ENCODE peak calls at places on chromosomes 11 and 22, in six cellular contexts. One of them, this sample, is unnamed.

GRCh38 chr22:30036656-30037055 is 43.6 kb upstream of the HORMAD2 start:
- DNase-seq in thoracic aorta: no peak
- DNase-seq in SK-N-SH: no peak
- DNase-seq in fibroblast of lung: no peak
- DNase-seq in tibial artery: no peak
- DNase-seq in heart right ventricle: no peak
- DNase-seq in this sample: peak; percentile 50

GRCh38 chr22:39287076-39287743 is 32.2 kb downstream of the RPL3 start:
- DNase-seq in tibial artery: peak; percentile 47
- DNase-seq in heart right ventricle: no peak
- DNase-seq in thoracic aorta: no peak
- DNase-seq in fibroblast of lung: peak; percentile 49
- DNase-seq in SK-N-SH: no peak
- DNase-seq in this sample: no peak

GRCh38 chr11:8707541-8708270 is 25.1 kb downstream of the RPL27A start:
- DNase-seq in tibial artery: peak; percentile 48
- DNase-seq in SK-N-SH: no peak
- DNase-seq in fibroblast of lung: no peak
- DNase-seq in heart right ventricle: peak; percentile 79
- DNase-seq in thoracic aorta: no peak
- DNase-seq in this sample: no peak

GRCh38 chr11:112132737-112133136 is 31.2 kb downstream of the IL18 start:
- DNase-seq in heart right ventricle: no peak
- DNase-seq in tibial artery: no peak
- DNase-seq in fibroblast of lung: no peak
- DNase-seq in thoracic aorta: no peak
- DNase-seq in SK-N-SH: no peak
- DNase-seq in this sample: no peak

GRCh38 chr11:24155792-24156191 is 341.1 kb upstream of the LUZP2 start:
- DNase-seq in fibroblast of lung: no peak
- DNase-seq in heart right ventricle: no peak
- DNase-seq in thoracic aorta: no peak
- DNase-seq in tibial artery: no peak
- DNase-seq in SK-N-SH: no peak
- DNase-seq in this sample: no peak

GRCh38 chr11:126165366-126166156 is 45.9 kb downstream of the RPUSD4 start:
- DNase-seq in heart right ventricle: no peak
- DNase-seq in fibroblast of lung: no peak
- DNase-seq in tibial artery: no peak
- DNase-seq in thoracic aorta: no peak
- DNase-seq in SK-N-SH: no peak
- DNase-seq in this sample: no peak

GRCh38 chr11:2709429-2709828 is 9.6 kb upstream of the KCNQ1OT1 start:
- DNase-seq in fibroblast of lung: peak; percentile 74
- DNase-seq in thoracic aorta: no peak
- DNase-seq in heart right ventricle: peak; percentile 4
- DNase-seq in SK-N-SH: no peak
- DNase-seq in tibial artery: no peak
- DNase-seq in this sample: no peak

GRCh38 chr11:64245797-64246623 is 733 bp downstream of the PPP1R14B start:
- DNase-seq in fibroblast of lung: peak; percentile 83
- DNase-seq in thoracic aorta: peak; percentile 69
- DNase-seq in heart right ventricle: peak; percentile 67
- DNase-seq in SK-N-SH: peak; percentile 58
- DNase-seq in tibial artery: peak; percentile 81
- DNase-seq in this sample: peak; percentile 84

GRCh38 chr11:35372565-35373283 is 46.6 kb downstream of the SLC1A2 start:
- DNase-seq in tibial artery: no peak
- DNase-seq in thoracic aorta: no peak
- DNase-seq in SK-N-SH: no peak
- DNase-seq in heart right ventricle: no peak
- DNase-seq in fibroblast of lung: no peak
- DNase-seq in this sample: no peak

GRCh38 chr11:128848815-128849455 is 18.2 kb downstream of the KCNJ1 start:
- DNase-seq in fibroblast of lung: peak; percentile 25
- DNase-seq in heart right ventricle: peak; percentile 75
- DNase-seq in SK-N-SH: peak; percentile 70
- DNase-seq in tibial artery: peak; percentile 48
- DNase-seq in thoracic aorta: no peak
- DNase-seq in this sample: peak; percentile 77

GRCh38 chr11:96228472-96228871 is 114.5 kb downstream of the MAML2 start:
- DNase-seq in tibial artery: peak; percentile 81
- DNase-seq in SK-N-SH: no peak
- DNase-seq in fibroblast of lung: peak; percentile 93
- DNase-seq in thoracic aorta: peak; percentile 78
- DNase-seq in heart right ventricle: peak; percentile 61
- DNase-seq in this sample: peak; percentile 87

GRCh38 chr11:120662071-120662611 is 150.6 kb downstream of the GRIK4 start:
- DNase-seq in tibial artery: no peak
- DNase-seq in thoracic aorta: no peak
- DNase-seq in heart right ventricle: no peak
- DNase-seq in SK-N-SH: no peak
- DNase-seq in fibroblast of lung: no peak
- DNase-seq in this sample: no peak

GRCh38 chr11:13368041-13368446 is 90.5 kb downstream of the BMAL1 start:
- DNase-seq in tibial artery: no peak
- DNase-seq in thoracic aorta: no peak
- DNase-seq in heart right ventricle: no peak
- DNase-seq in fibroblast of lung: no peak
- DNase-seq in SK-N-SH: no peak
- DNase-seq in this sample: no peak

GRCh38 chr11:13713982-13714381 is 45.5 kb downstream of the FAR1 start:
- DNase-seq in SK-N-SH: no peak
- DNase-seq in heart right ventricle: no peak
- DNase-seq in thoracic aorta: no peak
- DNase-seq in tibial artery: no peak
- DNase-seq in fibroblast of lung: no peak
- DNase-seq in this sample: no peak

GRCh38 chr11:122910775-122911174 is 28.2 kb downstream of the JHY start:
- DNase-seq in thoracic aorta: no peak
- DNase-seq in tibial artery: no peak
- DNase-seq in SK-N-SH: peak; percentile 30
- DNase-seq in heart right ventricle: no peak
- DNase-seq in fibroblast of lung: peak; percentile 36
- DNase-seq in this sample: peak; percentile 45

GRCh38 chr11:30485222-30485621 is 100.9 kb downstream of the MPPED2 start:
- DNase-seq in heart right ventricle: no peak
- DNase-seq in fibroblast of lung: no peak
- DNase-seq in thoracic aorta: no peak
- DNase-seq in SK-N-SH: no peak
- DNase-seq in tibial artery: no peak
- DNase-seq in this sample: no peak

GRCh38 chr11:30487200-30487898 is 98.8 kb downstream of the MPPED2 start:
- DNase-seq in heart right ventricle: no peak
- DNase-seq in tibial artery: peak; percentile 48
- DNase-seq in fibroblast of lung: peak; percentile 74
- DNase-seq in thoracic aorta: no peak
- DNase-seq in SK-N-SH: no peak
- DNase-seq in this sample: peak; percentile 31

GRCh38 chr11:30489513-30489912 is 96.6 kb downstream of the MPPED2 start:
- DNase-seq in thoracic aorta: no peak
- DNase-seq in fibroblast of lung: no peak
- DNase-seq in tibial artery: no peak
- DNase-seq in heart right ventricle: no peak
- DNase-seq in SK-N-SH: no peak
- DNase-seq in this sample: no peak

GRCh38 chr11:30488304-30488998 is 97.7 kb downstream of the MPPED2 start:
- DNase-seq in SK-N-SH: peak; percentile 42
- DNase-seq in tibial artery: no peak
- DNase-seq in thoracic aorta: no peak
- DNase-seq in fibroblast of lung: peak; percentile 95
- DNase-seq in heart right ventricle: no peak
- DNase-seq in this sample: peak; percentile 35

GRCh38 chr11:30489076-30489475 is 97.1 kb downstream of the MPPED2 start:
- DNase-seq in fibroblast of lung: no peak
- DNase-seq in thoracic aorta: no peak
- DNase-seq in SK-N-SH: no peak
- DNase-seq in heart right ventricle: no peak
- DNase-seq in tibial artery: no peak
- DNase-seq in this sample: no peak
- H3K27ac ChIP-seq in fibroblast of lung: no peak overlapping the region
- H3K27ac ChIP-seq in thoracic aorta: peak overlapping the region; percentile 12
- H3K27ac ChIP-seq in SK-N-SH: no peak overlapping the region
- H3K27ac ChIP-seq in heart right ventricle: no peak overlapping the region
- H3K27ac ChIP-seq in tibial artery: no peak overlapping the region
- H3K27ac ChIP-seq in this sample: no peak overlapping the region

GRCh38 chr11:107840120-107840479 is 18.5 kb downstream of the SLC35F2 start:
- DNase-seq in thoracic aorta: no peak
- DNase-seq in tibial artery: peak; percentile 48
- DNase-seq in heart right ventricle: no peak
- DNase-seq in fibroblast of lung: no peak
- DNase-seq in SK-N-SH: no peak
- DNase-seq in this sample: no peak
- H3K4me3 ChIP-seq in thoracic aorta: peak overlapping the region; percentile 59
- H3K4me3 ChIP-seq in tibial artery: no peak overlapping the region
- H3K4me3 ChIP-seq in heart right ventricle: no peak overlapping the region
- H3K4me3 ChIP-seq in fibroblast of lung: no peak overlapping the region
- H3K4me3 ChIP-seq in SK-N-SH: peak overlapping the region; percentile 16
- H3K4me3 ChIP-seq in this sample: peak overlapping the region; percentile 29

DNA sequence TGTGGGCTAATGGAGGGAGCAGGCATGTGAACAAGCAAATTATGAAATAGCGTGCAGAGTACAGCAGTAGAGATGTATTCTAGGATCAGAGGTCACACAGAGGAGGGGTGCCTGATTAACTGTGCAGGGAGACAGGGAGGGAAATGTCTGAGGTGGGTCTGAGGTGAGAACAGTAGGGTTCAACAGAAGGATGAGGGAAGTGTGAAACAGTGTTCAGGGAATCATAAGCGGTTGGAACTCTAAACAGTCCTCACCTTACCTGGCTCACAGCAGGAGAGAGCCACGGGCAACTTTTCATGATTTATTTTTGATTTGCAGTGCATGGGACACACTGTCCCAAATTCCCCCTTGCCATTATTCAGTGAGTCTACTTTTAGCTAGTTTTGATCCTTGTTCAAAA is 90.5 kb downstream of the PIWIL4 start:
- DNase-seq in fibroblast of lung: no peak
- DNase-seq in SK-N-SH: no peak
- DNase-seq in tibial artery: no peak
- DNase-seq in thoracic aorta: no peak
- DNase-seq in heart right ventricle: no peak
- DNase-seq in this sample: no peak
- H3K9me3 ChIP-seq in fibroblast of lung: no peaks in the 10 kb centered on the region
- H3K9me3 ChIP-seq in SK-N-SH: no peaks in the 10 kb centered on the region
- H3K9me3 ChIP-seq in tibial artery: no peaks in the 10 kb centered on the region
- H3K9me3 ChIP-seq in thoracic aorta: no peaks in the 10 kb centered on the region
- H3K9me3 ChIP-seq in heart right ventricle: no peaks in the 10 kb centered on the region
- H3K9me3 ChIP-seq in this sample: no peaks in the 10 kb centered on the region

GRCh38 chr11:114166897-114167323 is 107.4 kb downstream of the ZBTB16 start:
- DNase-seq in heart right ventricle: no peak
- DNase-seq in tibial artery: no peak
- DNase-seq in fibroblast of lung: peak; percentile 98
- DNase-seq in thoracic aorta: no peak
- DNase-seq in SK-N-SH: no peak
- DNase-seq in this sample: peak; percentile 94
- H3K27ac ChIP-seq in heart right ventricle: peak overlapping the region; percentile 94
- H3K27ac ChIP-seq in tibial artery: peak overlapping the region; percentile 95
- H3K27ac ChIP-seq in fibroblast of lung: no peak overlapping the region
- H3K27ac ChIP-seq in thoracic aorta: peak overlapping the region; percentile 99
- H3K27ac ChIP-seq in SK-N-SH: no peak overlapping the region
- H3K27ac ChIP-seq in this sample: no peak overlapping the region

DNA sequence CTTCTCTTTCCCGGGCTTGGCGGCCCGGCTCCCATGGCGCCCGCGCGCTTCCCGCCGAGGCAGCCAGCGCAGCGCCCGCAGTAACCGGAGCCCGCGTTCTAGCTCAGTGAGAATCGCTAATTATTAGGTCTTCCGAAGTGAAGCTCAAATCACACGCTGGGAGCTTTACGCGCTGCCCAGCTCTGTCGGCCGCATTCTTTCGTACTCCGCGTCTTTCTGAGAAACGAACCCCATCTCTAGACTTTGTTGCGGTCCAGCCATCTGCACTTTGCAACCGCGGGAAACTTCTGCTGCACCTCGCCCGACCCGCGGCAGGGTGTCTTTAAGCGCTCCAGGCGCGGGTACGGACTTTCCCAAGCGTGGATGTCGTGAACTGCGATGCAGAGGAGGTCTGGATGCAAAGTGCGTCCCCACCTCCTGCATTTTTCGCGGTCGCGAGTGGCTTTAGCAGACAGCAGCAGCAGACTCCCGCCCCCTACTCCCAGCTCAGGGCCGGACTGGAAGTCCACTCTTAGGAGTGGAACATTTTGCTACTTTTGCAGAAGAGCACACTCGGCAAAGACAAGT is 6.0 kb upstream of the PAX6 start:
- DNase-seq in fibroblast of lung: no peak
- DNase-seq in SK-N-SH: peak; percentile 38
- DNase-seq in tibial artery: no peak
- DNase-seq in thoracic aorta: no peak
- DNase-seq in heart right ventricle: no peak
- DNase-seq in this sample: peak; percentile 81
- H3K4me3 ChIP-seq in fibroblast of lung: peak overlapping the region; percentile 10
- H3K4me3 ChIP-seq in SK-N-SH: no peak overlapping the region
- H3K4me3 ChIP-seq in tibial artery: peak overlapping the region; percentile 44
- H3K4me3 ChIP-seq in thoracic aorta: peak overlapping the region; percentile 58
- H3K4me3 ChIP-seq in heart right ventricle: peak overlapping the region; percentile 51
- H3K4me3 ChIP-seq in this sample: peak overlapping the region; percentile 44

DNA sequence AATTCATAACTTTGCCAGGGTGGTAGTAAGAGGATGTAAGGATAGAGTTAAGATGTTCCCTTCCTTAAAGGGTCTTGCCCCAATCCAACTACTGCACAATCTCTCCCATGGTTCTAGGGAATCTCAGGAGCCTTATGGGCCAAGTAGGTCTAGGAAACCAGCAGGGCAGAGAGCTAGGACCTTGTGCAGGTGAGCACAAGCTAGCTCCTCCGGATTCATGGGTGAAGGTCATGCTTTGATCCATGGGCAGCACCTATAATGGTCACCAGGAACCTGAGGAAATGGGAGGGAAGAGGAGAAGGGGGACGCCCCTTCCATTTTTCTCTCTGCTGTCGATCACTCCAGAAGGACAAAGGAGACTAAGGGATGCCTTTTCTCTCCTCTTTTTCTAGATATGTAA is 16.8 kb downstream of the KCNJ11 start:
- DNase-seq in heart right ventricle: no peak
- DNase-seq in thoracic aorta: no peak
- DNase-seq in SK-N-SH: no peak
- DNase-seq in tibial artery: no peak
- DNase-seq in fibroblast of lung: peak; percentile 67
- DNase-seq in this sample: peak; percentile 12
- H3K9me3 ChIP-seq in heart right ventricle: peaks cover 64% of the 10 kb centered on the region
- H3K9me3 ChIP-seq in thoracic aorta: peaks cover 38% of the 10 kb centered on the region
- H3K9me3 ChIP-seq in SK-N-SH: peaks cover 11% of the 10 kb centered on the region
- H3K9me3 ChIP-seq in tibial artery: peaks cover 41% of the 10 kb centered on the region
- H3K9me3 ChIP-seq in fibroblast of lung: peaks cover 9% of the 10 kb centered on the region
- H3K9me3 ChIP-seq in this sample: peaks cover 26% of the 10 kb centered on the region

This sample was measured in A673.